ENCODE peak calls at places on chromosome 2, in five cellular contexts. P is esophagus muscularis mucosa, N is K562, A is transverse colon, O is HCT116. H is an unnamed sample.

GRCh38 chr2:117853873-117854272 is 39.4 kb downstream of the DDX18 start:
- DNase-seq in O (no peak), N (no peak), A (no peak), P (no peak), H (no peak)

GRCh38 chr2:72562451-72563153 is 263.2 kb downstream of the EXOC6B start:
- DNase-seq in A (no peak), P (no peak), N (no peak), O (no peak), H (no peak)

GRCh38 chr2:5946210-5947118 is 254.3 kb downstream of the SOX11 start:
- DNase-seq in N (no peak), A (no peak), P (peak; percentile 53), O (no peak), H (no peak)

GRCh38 chr2:154490540-154490939 is 208.0 kb upstream of the KCNJ3 start:
- DNase-seq in A (no peak), O (no peak), P (no peak), N (no peak), H (no peak)

GRCh38 chr2:225466891-225467604 is 67.5 kb downstream of the NYAP2 start:
- DNase-seq in N (peak; percentile 11), P (no peak), O (no peak), A (no peak), H (no peak)

GRCh38 chr2:71336802-71337201 is 5.2 kb downstream of the ZNF638 start:
- DNase-seq in A (no peak), N (no peak), O (no peak), P (no peak), H (no peak)

GRCh38 chr2:128628996-128629395 is 310.3 kb upstream of the HS6ST1 start:
- DNase-seq in A (no peak), P (no peak), N (no peak), O (no peak), H (peak; percentile 66)

GRCh38 chr2:10700078-10700803 is 10.5 kb upstream of the NOL10 start:
- DNase-seq in A (no peak), O (no peak), P (no peak), N (no peak), H (no peak)

GRCh38 chr2:71453404-71454220 is at the start of gene DYSF:
- DNase-seq in N (peak; percentile 82), P (peak; percentile 92), O (no peak), A (peak; percentile 20), H (no peak)

GRCh38 chr2:235556901-235557300 is 63.1 kb downstream of the AGAP1 start:
- DNase-seq in O (no peak), N (no peak), A (no peak), P (no peak), H (no peak)

GRCh38 chr2:220969348-220969747 is 602.8 kb downstream of the EPHA4 start:
- DNase-seq in O (no peak), P (no peak), A (no peak), N (no peak), H (no peak)

GRCh38 chr2:202034249-202035088 is 814 bp downstream of the FZD7 start:
- DNase-seq in N (peak; percentile 32), A (peak; percentile 21), O (no peak), P (no peak), H (no peak)

GRCh38 chr2:187263675-187264580 is 184.1 kb downstream of the CALCRL start:
- DNase-seq in N (no peak), O (no peak), P (no peak), A (no peak), H (no peak)

GRCh38 chr2:205590759-205591158 is 91.5 kb upstream of the NRP2 start:
- DNase-seq in N (no peak), P (no peak), A (no peak), O (no peak), H (no peak)

GRCh38 chr2:169031202-169031601 is at the start of gene ABCB11:
- DNase-seq in O (no peak), N (no peak), P (no peak), A (no peak), H (no peak)

GRCh38 chr2:3098231-3098630 is 279.4 kb downstream of the EIPR1 start:
- DNase-seq in A (no peak), P (peak; percentile 64), O (no peak), N (no peak), H (no peak)

GRCh38 chr2:3097804-3098203 is 279.8 kb downstream of the EIPR1 start:
- DNase-seq in P (peak; percentile 81), A (no peak), N (no peak), O (no peak), H (no peak)

GRCh38 chr2:3099860-3100234 is 277.8 kb downstream of the EIPR1 start:
- DNase-seq in N (no peak), P (peak; percentile 60), O (no peak), A (no peak), H (no peak)

GRCh38 chr2:3100386-3100785 is 277.2 kb downstream of the EIPR1 start:
- DNase-seq in P (no peak), A (no peak), O (no peak), N (no peak), H (peak; percentile 60)

GRCh38 chr2:3099145-3099859 is 278.3 kb downstream of the EIPR1 start:
- DNase-seq in P (peak; percentile 62), N (no peak), A (no peak), O (no peak), H (no peak)
- TF ChIP-seq POLR2AphosphoS5 in P (no peak), N (no peak), A (no peak), O (no peak), H (no peak)

GRCh38 chr2:218284106-218284811 is 8.0 kb downstream of the TMBIM1 start:
- DNase-seq in A (peak; percentile 75), N (peak; percentile 33), O (no peak), P (no peak), H (no peak)
- H3K4me1 ChIP-seq in A (peaks cover 81% of the 10 kb centered on the region), N (peaks cover 32% of the 10 kb centered on the region), O (peaks cover 48% of the 10 kb centered on the region), P (peaks cover 90% of the 10 kb centered on the region), H (peaks cover 89% of the 10 kb centered on the region)

GRCh38 chr2:30502310-30502709 is 55.3 kb downstream of the LCLAT1 start:
- DNase-seq in P (no peak), N (no peak), A (no peak), O (no peak), H (no peak)

GRCh38 chr2:30500699-30501098 is 53.7 kb downstream of the LCLAT1 start:
- DNase-seq in N (no peak), P (no peak), A (no peak), O (no peak), H (no peak)

GRCh38 chr2:30505500-30506180 is 58.6 kb downstream of the LCLAT1 start:
- DNase-seq in P (no peak), N (no peak), A (no peak), O (no peak), H (no peak)

GRCh38 chr2:30503692-30504076 is 56.6 kb downstream of the LCLAT1 start:
- DNase-seq in O (no peak), N (no peak), A (no peak), P (no peak), H (no peak)

GRCh38 chr2:30503007-30503691 is 56.1 kb downstream of the LCLAT1 start:
- DNase-seq in N (no peak), P (no peak), O (no peak), A (no peak), H (no peak)
- H3K9me3 ChIP-seq in N (peaks cover 5% of the 10 kb centered on the region), P (no peaks in the 10 kb centered on the region), O (peaks cover 8% of the 10 kb centered on the region), A (peaks cover 10% of the 10 kb centered on the region), H (no peaks in the 10 kb centered on the region)

GRCh38 chr2:238167761-238168160 is 9.0 kb downstream of the ERFE start:
- DNase-seq in O (no peak), P (no peak), A (no peak), N (peak; percentile 27), H (no peak)

GRCh38 chr2:238168196-238168815 is 9.5 kb downstream of the ERFE start:
- DNase-seq in O (no peak), A (no peak), P (no peak), N (peak; percentile 47), H (no peak)

GRCh38 chr2:238169708-238170251 is 11.0 kb downstream of the ERFE start:
- DNase-seq in A (no peak), O (no peak), P (no peak), N (no peak), H (no peak)

GRCh38 chr2:238170386-238171071 is 11.8 kb downstream of the ERFE start:
- DNase-seq in P (no peak), N (no peak), A (no peak), O (no peak), H (no peak)

DNA sequence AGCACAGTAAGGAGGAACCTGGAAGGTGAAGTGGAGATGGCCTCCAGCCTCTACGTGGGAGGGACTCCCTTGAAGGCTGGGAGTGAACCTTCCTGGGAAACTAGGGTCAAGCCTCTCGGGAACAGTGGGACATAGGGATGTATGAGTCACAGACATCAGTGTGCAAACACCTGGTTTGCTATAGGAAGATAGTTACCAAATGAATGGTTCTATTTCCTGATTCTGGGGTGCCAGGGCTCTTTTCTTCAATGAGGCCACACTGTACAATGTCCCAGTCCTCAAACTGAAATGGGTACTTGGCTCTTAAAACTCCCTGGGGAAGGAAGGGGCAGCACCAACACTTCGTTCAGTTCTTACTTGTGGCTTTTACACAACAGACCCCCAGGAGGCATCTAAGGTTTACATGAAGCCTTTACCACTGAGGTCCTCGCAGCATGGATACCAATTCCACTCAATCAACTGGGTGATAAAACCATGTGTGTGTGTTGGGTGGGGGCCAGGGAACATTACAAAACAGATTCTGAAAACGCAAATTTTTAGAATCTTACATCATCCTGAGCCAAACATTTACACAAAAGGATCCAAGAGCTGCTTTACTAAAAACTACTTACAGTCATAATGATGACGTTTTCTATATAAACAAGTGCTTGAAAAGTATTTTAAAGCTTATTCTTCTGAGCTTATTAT is 10.4 kb downstream of the ERFE start:
- DNase-seq in P (no peak), A (no peak), N (peak; percentile 63), O (no peak), H (no peak)
- TF ChIP-seq POLR2AphosphoS5 in P (peak; percentile 35), A (no peak), N (no peak), O (peak; percentile 22), H (no peak)

DNA sequence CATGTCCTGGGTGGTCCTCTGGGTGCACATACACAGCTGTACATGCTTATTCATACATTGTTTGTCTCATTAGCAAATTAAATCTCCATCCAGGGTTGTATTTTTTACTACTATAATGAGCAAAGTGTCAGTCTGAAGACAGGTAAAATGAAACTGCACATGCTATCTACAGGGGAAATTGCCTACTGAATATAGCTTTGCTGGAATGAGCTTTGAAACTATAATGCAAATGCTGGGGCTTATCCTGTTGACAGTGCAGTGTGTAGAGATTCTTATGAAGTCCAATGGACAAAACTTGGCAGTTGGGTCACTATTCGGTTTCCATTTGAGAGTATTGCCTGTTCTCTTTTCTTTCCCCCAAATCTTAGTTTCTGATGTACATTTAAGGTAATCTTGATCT is 292.8 kb upstream of the LRP1B start:
- DNase-seq in O (no peak), A (no peak), P (no peak), N (no peak), H (no peak)
- H3K4me1 ChIP-seq in O (no peaks in the 10 kb centered on the region), A (no peaks in the 10 kb centered on the region), P (no peaks in the 10 kb centered on the region), N (no peaks in the 10 kb centered on the region), H (no peaks in the 10 kb centered on the region)

GRCh38 chr2:173299764-173300163 is 54.9 kb upstream of the CDCA7 start:
- DNase-seq in N (no peak), O (no peak), A (no peak), P (no peak), H (no peak)
- H3K9me3 ChIP-seq in N (peaks cover 32% of the 10 kb centered on the region), O (peaks cover 34% of the 10 kb centered on the region), A (peaks cover 36% of the 10 kb centered on the region), P (no peaks in the 10 kb centered on the region), H (peaks cover 22% of the 10 kb centered on the region)

GRCh38 chr2:102806250-102806837 is 44.5 kb downstream of the TMEM182 start:
- DNase-seq in A (peak; percentile 69), P (peak; percentile 93), N (peak; percentile 65), O (peak; percentile 37), H (no peak)
- TF ChIP-seq POLR2AphosphoS5 in A (no peak), P (no peak), N (no peak), O (no peak), H (no peak)

H was measured in suprapubic skin.